ENCODE peak calls at places on chromosomes 13 and 19, in ten cellular contexts. S, B, G, V, O, X, Z, A, D and F are unnamed samples.
A peak's percentile ranks its signal among the peaks of the same experiment; 100 is the strongest.

GRCh38 chr13:75825161-75825560 is 189.0 kb downstream of the LMO7 start:
- DNase-seq in G (no peak), V (no peak), S (peak; percentile 15), D (no peak), X (no peak), B (no peak), A (no peak), Z (no peak), O (no peak), F (no peak)

GRCh38 chr13:80374453-80374852 is 33.5 kb upstream of the SPRY2 start:
- DNase-seq in Z (no peak), X (no peak), V (no peak), O (no peak), A (no peak), G (no peak), D (peak; percentile 90), S (no peak), B (no peak), F (no peak)

GRCh38 chr19:4431808-4432674 is 25.6 kb downstream of the UBXN6 start:
- DNase-seq in O (no peak), B (no peak), V (no peak), S (no peak), D (no peak), A (peak; percentile 64), G (no peak), X (no peak), Z (no peak), F (peak; percentile 76)

GRCh38 chr13:48156466-48156865 is 61.6 kb upstream of the MED4 start:
- DNase-seq in Z (peak; percentile 19), S (no peak), G (no peak), O (no peak), D (no peak), B (peak; percentile 59), X (peak; percentile 44), V (no peak), A (no peak), F (no peak)

GRCh38 chr19:10143700-10144099 is 24.0 kb upstream of the EIF3G start:
- DNase-seq in O (no peak), X (no peak), V (no peak), S (no peak), Z (no peak), G (no peak), D (no peak), B (no peak), A (no peak), F (no peak)

GRCh38 chr19:5889288-5889971 is 14.2 kb downstream of the NDUFA11 start:
- DNase-seq in Z (no peak), X (no peak), A (no peak), S (peak; percentile 20), G (no peak), B (no peak), V (peak; percentile 70), D (no peak), O (no peak), F (no peak)

GRCh38 chr19:8610041-8610927 is at the start of gene ADAMTS10:
- DNase-seq in O (no peak), B (peak; percentile 59), Z (peak; percentile 61), G (no peak), D (no peak), S (peak; percentile 68), A (peak; percentile 55), V (peak; percentile 43), X (no peak), F (no peak)

GRCh38 chr13:73825143-73825542 is 309.1 kb downstream of the KLF12 start:
- DNase-seq in A (no peak), D (no peak), S (no peak), O (no peak), Z (no peak), X (no peak), G (no peak), B (no peak), V (no peak), F (no peak)

GRCh38 chr19:18414504-18415176 is 4.6 kb upstream of the SSBP4 start:
- DNase-seq in B (no peak), A (no peak), D (peak; percentile 62), X (peak; percentile 53), O (peak; percentile 88), G (peak; percentile 86), V (no peak), Z (no peak), S (no peak), F (peak; percentile 51)

GRCh38 chr13:112679932-112680677 is 9.7 kb upstream of the ATP11A start:
- DNase-seq in O (peak; percentile 81), D (no peak), X (no peak), G (no peak), V (no peak), A (no peak), Z (no peak), S (no peak), B (no peak), F (peak; percentile 47)

GRCh38 chr19:35905178-35905727 is 2.8 kb downstream of the TYROBP start:
- DNase-seq in D (no peak), G (no peak), V (peak; percentile 50), A (no peak), O (no peak), S (no peak), X (no peak), Z (no peak), B (no peak), F (no peak)

GRCh38 chr19:49224856-49225255 is 67.3 kb downstream of the TRPM4 start:
- DNase-seq in X (peak; percentile 74), V (peak; percentile 57), S (peak; percentile 77), Z (peak; percentile 76), G (peak; percentile 61), A (no peak), O (no peak), D (no peak), B (no peak), F (no peak)

GRCh38 chr13:70960841-70961443 is 852.7 kb upstream of the KLHL1 start:
- DNase-seq in V (peak; percentile 13), S (no peak), O (no peak), X (peak; percentile 34), A (peak; percentile 5), Z (no peak), G (no peak), B (no peak), D (no peak), F (no peak)